ENCODE peak calls at places on chromosomes 2 and 18, in six cellular contexts. One of them, this sample, is unnamed.

GRCh38 chr2:181197140-181197760 is 216.8 kb downstream of the UBE2E3 start:
- DNase-seq in activated CD8-positive, alpha-beta T cell treated with anti-CD3 and anti-CD28 coated beads for 36 hours: peak; percentile 15
- DNase-seq in endothelial cell: no peak
- DNase-seq in WTC11: no peak
- DNase-seq in body of pancreas: no peak
- DNase-seq in fibroblast of villous mesenchyme: peak; percentile 67
- DNase-seq in this sample: no peak

GRCh38 chr18:41954827-41955613 is at the start of gene PIK3C3:
- DNase-seq in WTC11: peak; percentile 94
- DNase-seq in endothelial cell: peak; percentile 94
- DNase-seq in body of pancreas: peak; percentile 98
- DNase-seq in fibroblast of villous mesenchyme: peak; percentile 98
- DNase-seq in activated CD8-positive, alpha-beta T cell treated with anti-CD3 and anti-CD28 coated beads for 36 hours: peak; percentile 97
- DNase-seq in this sample: peak; percentile 88

GRCh38 chr18:49048361-49048760 is 97.6 kb upstream of the SMAD7 start:
- DNase-seq in body of pancreas: no peak
- DNase-seq in fibroblast of villous mesenchyme: peak; percentile 88
- DNase-seq in WTC11: no peak
- DNase-seq in activated CD8-positive, alpha-beta T cell treated with anti-CD3 and anti-CD28 coated beads for 36 hours: no peak
- DNase-seq in endothelial cell: no peak
- DNase-seq in this sample: no peak

GRCh38 chr2:148023861-148024260 is 3.0 kb downstream of the MBD5 start:
- DNase-seq in activated CD8-positive, alpha-beta T cell treated with anti-CD3 and anti-CD28 coated beads for 36 hours: peak; percentile 23
- DNase-seq in body of pancreas: no peak
- DNase-seq in fibroblast of villous mesenchyme: peak; percentile 11
- DNase-seq in endothelial cell: no peak
- DNase-seq in WTC11: no peak
- DNase-seq in this sample: peak; percentile 15

GRCh38 chr2:14815201-14815600 is 182.7 kb downstream of the LRATD1 start:
- DNase-seq in WTC11: no peak
- DNase-seq in body of pancreas: no peak
- DNase-seq in endothelial cell: no peak
- DNase-seq in activated CD8-positive, alpha-beta T cell treated with anti-CD3 and anti-CD28 coated beads for 36 hours: no peak
- DNase-seq in fibroblast of villous mesenchyme: no peak
- DNase-seq in this sample: no peak

GRCh38 chr2:145423809-145424208 is 903.9 kb upstream of the ZEB2 start:
- DNase-seq in activated CD8-positive, alpha-beta T cell treated with anti-CD3 and anti-CD28 coated beads for 36 hours: no peak
- DNase-seq in body of pancreas: no peak
- DNase-seq in fibroblast of villous mesenchyme: no peak
- DNase-seq in WTC11: no peak
- DNase-seq in endothelial cell: no peak
- DNase-seq in this sample: no peak

GRCh38 chr2:20143263-20143662 is 81.7 kb downstream of the SDC1 start:
- DNase-seq in WTC11: no peak
- DNase-seq in body of pancreas: no peak
- DNase-seq in endothelial cell: no peak
- DNase-seq in activated CD8-positive, alpha-beta T cell treated with anti-CD3 and anti-CD28 coated beads for 36 hours: no peak
- DNase-seq in fibroblast of villous mesenchyme: peak; percentile 54
- DNase-seq in this sample: no peak

GRCh38 chr2:97740590-97741182 is 27.3 kb downstream of the ZAP70 start:
- DNase-seq in endothelial cell: peak; percentile 75
- DNase-seq in WTC11: peak; percentile 74
- DNase-seq in activated CD8-positive, alpha-beta T cell treated with anti-CD3 and anti-CD28 coated beads for 36 hours: peak; percentile 66
- DNase-seq in fibroblast of villous mesenchyme: peak; percentile 29
- DNase-seq in body of pancreas: peak; percentile 55
- DNase-seq in this sample: peak; percentile 87

GRCh38 chr2:120441744-120442471 is 96.0 kb downstream of the INHBB start:
- DNase-seq in fibroblast of villous mesenchyme: no peak
- DNase-seq in body of pancreas: peak; percentile 92
- DNase-seq in activated CD8-positive, alpha-beta T cell treated with anti-CD3 and anti-CD28 coated beads for 36 hours: peak; percentile 8
- DNase-seq in endothelial cell: peak; percentile 33
- DNase-seq in WTC11: peak; percentile 68
- DNase-seq in this sample: no peak

GRCh38 chr2:85435986-85436835 is 17.7 kb downstream of the SH2D6 start:
- DNase-seq in activated CD8-positive, alpha-beta T cell treated with anti-CD3 and anti-CD28 coated beads for 36 hours: peak; percentile 19
- DNase-seq in fibroblast of villous mesenchyme: no peak
- DNase-seq in WTC11: no peak
- DNase-seq in body of pancreas: no peak
- DNase-seq in endothelial cell: no peak
- DNase-seq in this sample: no peak

GRCh38 chr2:13652531-13653313 is 936.0 kb downstream of the TRIB2 start:
- DNase-seq in WTC11: no peak
- DNase-seq in endothelial cell: no peak
- DNase-seq in body of pancreas: no peak
- DNase-seq in fibroblast of villous mesenchyme: no peak
- DNase-seq in activated CD8-positive, alpha-beta T cell treated with anti-CD3 and anti-CD28 coated beads for 36 hours: peak; percentile 25
- DNase-seq in this sample: no peak

GRCh38 chr2:76446872-76447271 is 736.2 kb upstream of the GCFC2 start:
- DNase-seq in WTC11: no peak
- DNase-seq in body of pancreas: no peak
- DNase-seq in activated CD8-positive, alpha-beta T cell treated with anti-CD3 and anti-CD28 coated beads for 36 hours: no peak
- DNase-seq in fibroblast of villous mesenchyme: no peak
- DNase-seq in endothelial cell: no peak
- DNase-seq in this sample: no peak

GRCh38 chr18:79195716-79196683 is 126.8 kb downstream of the ATP9B start:
- DNase-seq in WTC11: no peak
- DNase-seq in body of pancreas: no peak
- DNase-seq in endothelial cell: no peak
- DNase-seq in activated CD8-positive, alpha-beta T cell treated with anti-CD3 and anti-CD28 coated beads for 36 hours: no peak
- DNase-seq in fibroblast of villous mesenchyme: no peak
- DNase-seq in this sample: no peak

GRCh38 chr18:48172226-48173006 is 236.8 kb downstream of the ZBTB7C start:
- DNase-seq in fibroblast of villous mesenchyme: no peak
- DNase-seq in endothelial cell: no peak
- DNase-seq in body of pancreas: no peak
- DNase-seq in WTC11: no peak
- DNase-seq in activated CD8-positive, alpha-beta T cell treated with anti-CD3 and anti-CD28 coated beads for 36 hours: no peak
- DNase-seq in this sample: no peak

GRCh38 chr2:216340280-216340631 is 32.0 kb downstream of the MARCHF4 start:
- DNase-seq in WTC11: no peak
- DNase-seq in body of pancreas: no peak
- DNase-seq in activated CD8-positive, alpha-beta T cell treated with anti-CD3 and anti-CD28 coated beads for 36 hours: no peak
- DNase-seq in fibroblast of villous mesenchyme: no peak
- DNase-seq in endothelial cell: no peak
- DNase-seq in this sample: no peak

DNA sequence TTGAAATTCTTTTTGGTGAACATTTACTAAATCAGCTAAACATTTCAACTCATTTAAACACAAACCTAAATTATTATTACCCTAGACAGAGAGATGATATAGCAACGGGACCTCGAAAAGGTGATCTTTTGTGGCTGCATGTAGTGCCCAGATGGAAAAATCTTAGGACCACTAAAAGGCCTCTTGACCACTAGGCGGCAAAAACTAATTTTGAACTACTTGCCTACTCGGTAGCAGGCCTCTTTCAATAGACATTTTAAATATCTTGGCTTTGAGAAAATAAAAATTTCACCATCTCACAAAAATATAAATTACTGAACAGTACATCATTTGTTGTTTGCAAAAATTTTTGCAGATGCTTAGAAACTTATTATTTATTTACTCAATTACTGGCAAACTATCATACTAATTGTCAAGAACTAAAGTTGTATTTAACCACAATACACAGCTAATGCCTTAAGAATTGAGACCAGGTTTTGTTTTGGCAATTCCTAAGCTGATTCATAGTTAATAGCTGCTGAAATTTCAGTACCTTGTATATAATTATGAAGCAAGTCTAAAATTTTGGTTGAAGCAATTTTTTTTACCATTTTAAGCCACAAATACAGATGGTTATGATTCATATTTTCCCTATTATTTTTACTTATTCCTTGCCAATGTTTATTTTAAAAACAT is 9.4 kb downstream of the COL3A1 start:
- DNase-seq in activated CD8-positive, alpha-beta T cell treated with anti-CD3 and anti-CD28 coated beads for 36 hours: no peak
- DNase-seq in WTC11: no peak
- DNase-seq in fibroblast of villous mesenchyme: peak; percentile 66
- DNase-seq in endothelial cell: no peak
- DNase-seq in body of pancreas: no peak
- DNase-seq in this sample: no peak
- TF ChIP-seq CTCF in activated CD8-positive, alpha-beta T cell treated with anti-CD3 and anti-CD28 coated beads for 36 hours: no peak
- TF ChIP-seq CTCF in WTC11: peak; percentile 28
- TF ChIP-seq CTCF in fibroblast of villous mesenchyme: peak; percentile 57
- TF ChIP-seq CTCF in endothelial cell: peak; percentile 73
- TF ChIP-seq CTCF in body of pancreas: no peak
- TF ChIP-seq CTCF in this sample: no peak

GRCh38 chr2:237581326-237581725 is 9.2 kb downstream of the RAB17 start:
- DNase-seq in body of pancreas: no peak
- DNase-seq in activated CD8-positive, alpha-beta T cell treated with anti-CD3 and anti-CD28 coated beads for 36 hours: no peak
- DNase-seq in fibroblast of villous mesenchyme: no peak
- DNase-seq in WTC11: no peak
- DNase-seq in endothelial cell: no peak
- DNase-seq in this sample: no peak

GRCh38 chr2:237577956-237578870 is 11.8 kb downstream of the PRLH start:
- DNase-seq in WTC11: no peak
- DNase-seq in endothelial cell: no peak
- DNase-seq in activated CD8-positive, alpha-beta T cell treated with anti-CD3 and anti-CD28 coated beads for 36 hours: no peak
- DNase-seq in body of pancreas: no peak
- DNase-seq in fibroblast of villous mesenchyme: no peak
- DNase-seq in this sample: no peak

GRCh38 chr2:237583385-237584295 is 6.9 kb downstream of the RAB17 start:
- DNase-seq in endothelial cell: no peak
- DNase-seq in activated CD8-positive, alpha-beta T cell treated with anti-CD3 and anti-CD28 coated beads for 36 hours: no peak
- DNase-seq in WTC11: no peak
- DNase-seq in fibroblast of villous mesenchyme: no peak
- DNase-seq in body of pancreas: no peak
- DNase-seq in this sample: no peak

GRCh38 chr2:237585590-237586221 is 4.8 kb downstream of the RAB17 start:
- DNase-seq in body of pancreas: no peak
- DNase-seq in endothelial cell: no peak
- DNase-seq in WTC11: no peak
- DNase-seq in fibroblast of villous mesenchyme: no peak
- DNase-seq in activated CD8-positive, alpha-beta T cell treated with anti-CD3 and anti-CD28 coated beads for 36 hours: no peak
- DNase-seq in this sample: no peak

GRCh38 chr2:237581751-237582746 is 8.5 kb downstream of the RAB17 start:
- DNase-seq in WTC11: no peak
- DNase-seq in activated CD8-positive, alpha-beta T cell treated with anti-CD3 and anti-CD28 coated beads for 36 hours: peak; percentile 89
- DNase-seq in endothelial cell: peak; percentile 36
- DNase-seq in body of pancreas: peak; percentile 78
- DNase-seq in fibroblast of villous mesenchyme: peak; percentile 65
- DNase-seq in this sample: peak; percentile 60
- TF ChIP-seq CTCF in WTC11: no peak
- TF ChIP-seq CTCF in activated CD8-positive, alpha-beta T cell treated with anti-CD3 and anti-CD28 coated beads for 36 hours: peak; percentile 67
- TF ChIP-seq CTCF in endothelial cell: no peak
- TF ChIP-seq CTCF in body of pancreas: peak; percentile 39
- TF ChIP-seq CTCF in fibroblast of villous mesenchyme: peak; percentile 50
- TF ChIP-seq CTCF in this sample: peak; percentile 14

GRCh38 chr2:195675783-195676427 is 18.9 kb downstream of the SLC39A10 start:
- DNase-seq in fibroblast of villous mesenchyme: no peak
- DNase-seq in activated CD8-positive, alpha-beta T cell treated with anti-CD3 and anti-CD28 coated beads for 36 hours: no peak
- DNase-seq in endothelial cell: no peak
- DNase-seq in WTC11: no peak
- DNase-seq in body of pancreas: no peak
- DNase-seq in this sample: no peak

GRCh38 chr2:195677290-195677689 is 20.3 kb downstream of the SLC39A10 start:
- DNase-seq in WTC11: no peak
- DNase-seq in endothelial cell: no peak
- DNase-seq in body of pancreas: no peak
- DNase-seq in fibroblast of villous mesenchyme: no peak
- DNase-seq in activated CD8-positive, alpha-beta T cell treated with anti-CD3 and anti-CD28 coated beads for 36 hours: no peak
- DNase-seq in this sample: no peak

GRCh38 chr2:195674491-195675226 is 17.6 kb downstream of the SLC39A10 start:
- DNase-seq in fibroblast of villous mesenchyme: no peak
- DNase-seq in endothelial cell: no peak
- DNase-seq in activated CD8-positive, alpha-beta T cell treated with anti-CD3 and anti-CD28 coated beads for 36 hours: no peak
- DNase-seq in body of pancreas: no peak
- DNase-seq in WTC11: no peak
- DNase-seq in this sample: no peak

GRCh38 chr2:195671563-195671962 is 14.5 kb downstream of the SLC39A10 start:
- DNase-seq in fibroblast of villous mesenchyme: no peak
- DNase-seq in endothelial cell: no peak
- DNase-seq in WTC11: no peak
- DNase-seq in body of pancreas: no peak
- DNase-seq in activated CD8-positive, alpha-beta T cell treated with anti-CD3 and anti-CD28 coated beads for 36 hours: no peak
- DNase-seq in this sample: no peak

DNA sequence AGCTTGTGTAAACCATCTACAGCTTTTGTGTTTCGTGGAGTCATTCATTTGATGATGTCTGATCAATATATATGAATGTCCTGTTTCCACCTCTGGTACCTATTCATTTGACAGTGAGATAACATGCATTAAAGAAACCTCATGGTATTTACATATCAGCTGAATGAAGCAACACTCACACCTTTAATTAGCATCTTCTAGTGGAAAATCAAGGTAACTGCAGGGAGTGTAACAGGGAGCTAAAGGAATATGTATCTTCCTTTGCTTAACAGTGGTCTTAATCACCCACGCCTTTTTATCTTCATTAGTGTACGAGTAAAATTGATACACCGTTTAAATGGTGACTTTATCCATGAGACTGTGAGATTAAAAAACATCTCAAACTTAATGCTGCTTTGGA is 15.6 kb downstream of the SLC39A10 start:
- DNase-seq in endothelial cell: no peak
- DNase-seq in body of pancreas: no peak
- DNase-seq in WTC11: no peak
- DNase-seq in activated CD8-positive, alpha-beta T cell treated with anti-CD3 and anti-CD28 coated beads for 36 hours: no peak
- DNase-seq in fibroblast of villous mesenchyme: no peak
- DNase-seq in this sample: no peak
- TF ChIP-seq CTCF in endothelial cell: no peak
- TF ChIP-seq CTCF in body of pancreas: no peak
- TF ChIP-seq CTCF in WTC11: peak; percentile 21
- TF ChIP-seq CTCF in activated CD8-positive, alpha-beta T cell treated with anti-CD3 and anti-CD28 coated beads for 36 hours: no peak
- TF ChIP-seq CTCF in fibroblast of villous mesenchyme: peak; percentile 7
- TF ChIP-seq CTCF in this sample: no peak

GRCh38 chr2:25276569-25277465 is 64.9 kb downstream of the DNMT3A start:
- DNase-seq in endothelial cell: peak; percentile 91
- DNase-seq in body of pancreas: peak; percentile 49
- DNase-seq in activated CD8-positive, alpha-beta T cell treated with anti-CD3 and anti-CD28 coated beads for 36 hours: peak; percentile 90
- DNase-seq in fibroblast of villous mesenchyme: peak; percentile 13
- DNase-seq in WTC11: peak; percentile 81
- DNase-seq in this sample: peak; percentile 94
- TF ChIP-seq CTCF in endothelial cell: peak; percentile 93
- TF ChIP-seq CTCF in body of pancreas: peak; percentile 48
- TF ChIP-seq CTCF in activated CD8-positive, alpha-beta T cell treated with anti-CD3 and anti-CD28 coated beads for 36 hours: peak; percentile 97
- TF ChIP-seq CTCF in fibroblast of villous mesenchyme: peak; percentile 56
- TF ChIP-seq CTCF in WTC11: peak; percentile 73
- TF ChIP-seq CTCF in this sample: peak; percentile 74